ENCODE peak calls at places on chromosomes 2 and 18, in ten cellular contexts. A is WERI-Rb-1, B is kidney epithelial cell, R is tibial artery, W is GM23338, M is cardiac muscle cell, Q is mesendoderm, Z is heart right ventricle, F is aorta, S is HAP-1. Y is an unnamed sample. For H3K27me3 and H3K36me3, the result is how much of the 10 kb centered on the place peaks cover.

GRCh38 chr2:149611100-149611820 is 23.7 kb upstream of the MMADHC start:
- DNase-seq in A (no peak), B (no peak), R (no peak), W (peak), M (no peak), Q (peak), Z (no peak), F (no peak), S (no peak), Y (no peak)

GRCh38 chr2:229340086-229340760 is 69.1 kb upstream of the PID1 start:
- DNase-seq in A (no peak), B (no peak), R (no peak), W (no peak), M (peak), Q (no peak), Z (no peak), F (no peak), S (no peak), Y (no peak)

GRCh38 chr2:43087413-43087812 is 139.0 kb downstream of the ZFP36L2 start:
- DNase-seq in A (no peak), B (no peak), R (no peak), W (no peak), M (no peak), Q (no peak), Z (no peak), F (no peak), S (no peak), Y (no peak)

GRCh38 chr2:144194331-144195071 is 325.4 kb downstream of the ZEB2 start:
- DNase-seq in A (no peak), B (no peak), R (no peak), W (no peak), M (no peak), Q (no peak), Z (no peak), F (no peak), S (no peak), Y (no peak)

GRCh38 chr2:169069341-169069740 is at the start of gene DHRS9:
- DNase-seq in A (no peak), B (peak), R (no peak), W (no peak), M (peak), Q (peak), Z (no peak), F (peak), S (no peak), Y (no peak)

GRCh38 chr18:70464343-70465114 is 175.7 kb downstream of the SOCS6 start:
- DNase-seq in A (peak), B (no peak), R (peak), W (peak), M (peak), Q (peak), Z (peak), F (peak), S (peak), Y (peak)

GRCh38 chr18:13514558-13514957 is 211.8 kb downstream of the FAM210A start:
- DNase-seq in A (peak), B (no peak), R (no peak), W (no peak), M (no peak), Q (no peak), Z (no peak), F (no peak), S (no peak), Y (no peak)

GRCh38 chr2:235011607-235011928 is 59.8 kb downstream of the SH3BP4 start:
- DNase-seq in A (no peak), B (no peak), R (no peak), W (peak), M (no peak), Q (peak), Z (no peak), F (no peak), S (no peak), Y (peak)

GRCh38 chr2:156333951-156334495 is 1.5 kb upstream of the NR4A2 start:
- DNase-seq in A (peak), B (no peak), R (peak), W (peak), M (no peak), Q (peak), Z (peak), F (peak), S (peak), Y (peak)

GRCh38 chr2:67619204-67619603 is 222.1 kb downstream of the ETAA1 start:
- DNase-seq in A (no peak), B (no peak), R (no peak), W (no peak), M (no peak), Q (no peak), Z (no peak), F (no peak), S (no peak), Y (no peak)

GRCh38 chr2:71581015-71581414 is 127.7 kb downstream of the DYSF start:
- DNase-seq in A (no peak), B (no peak), R (peak), W (no peak), M (peak), Q (no peak), Z (peak), F (no peak), S (no peak), Y (no peak)

GRCh38 chr18:11148655-11149440 is 521 bp downstream of the PIEZO2 start:
- DNase-seq in A (no peak), B (no peak), R (no peak), W (peak), M (peak), Q (peak), Z (no peak), F (peak), S (no peak), Y (peak)

GRCh38 chr2:160199683-160200389 is at the start of gene ITGB6:
- DNase-seq in A (no peak), B (no peak), R (no peak), W (no peak), M (no peak), Q (no peak), Z (no peak), F (no peak), S (no peak), Y (no peak)

GRCh38 chr18:28189400-28190239 is 12.7 kb upstream of the CDH2 start:
- DNase-seq in A (peak), B (no peak), R (no peak), W (peak), M (peak), Q (peak), Z (no peak), F (no peak), S (peak), Y (peak)

GRCh38 chr2:171410624-171411023 is 23.2 kb downstream of the METTL8 start:
- DNase-seq in A (no peak), B (no peak), R (no peak), W (no peak), M (no peak), Q (no peak), Z (no peak), F (no peak), S (no peak), Y (no peak)

DNA sequence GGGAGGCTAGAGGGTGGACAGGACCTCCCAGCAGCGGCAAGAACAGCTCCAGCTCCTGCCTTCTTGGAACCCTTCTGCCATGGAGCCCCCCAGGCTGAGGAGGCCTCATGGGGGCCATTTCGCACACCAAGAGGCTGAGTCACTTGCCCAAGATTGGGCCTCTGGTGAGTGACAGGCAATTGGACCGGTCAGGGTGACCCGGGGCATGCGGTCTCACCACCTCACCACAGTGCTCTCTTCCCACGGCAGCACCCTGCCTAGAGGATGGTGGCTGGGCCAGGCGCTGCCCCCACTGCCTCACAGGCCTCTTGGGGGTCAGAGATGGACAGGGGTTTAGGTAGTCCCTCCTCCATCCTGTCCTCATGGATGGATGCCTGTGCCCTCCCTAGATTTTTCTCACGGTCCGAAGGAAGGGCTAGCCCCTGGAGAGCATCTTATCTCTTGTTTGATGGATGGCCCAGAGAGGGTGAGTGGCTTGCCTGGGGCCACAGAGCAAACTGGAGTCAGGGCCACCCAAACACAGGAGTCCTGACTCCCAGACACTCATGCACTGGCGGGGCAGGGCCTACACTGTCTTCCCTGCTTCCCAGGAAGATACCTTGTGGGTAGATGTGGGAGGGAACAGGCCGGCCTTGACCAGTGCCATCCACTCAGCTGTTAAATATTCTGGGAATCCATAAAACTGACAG is 119.2 kb downstream of the INHBB start:
- DNase-seq in A (no peak), B (no peak), R (no peak), W (no peak), M (no peak), Q (no peak), Z (no peak), F (peak), S (no peak), Y (no peak)
- H3K27me3 ChIP-seq in A (under half), B (under half), R (under half), W (half or more), M (half or more), Q (under half), Z (under half), F (under half), S (under half), Y (half or more)

GRCh38 chr2:237759176-237759575 is 39.4 kb upstream of the RBM44 start:
- DNase-seq in A (peak), B (no peak), R (no peak), W (no peak), M (no peak), Q (no peak), Z (no peak), F (peak), S (no peak), Y (no peak)
- H3K36me3 ChIP-seq in A (under half), B (under half), R (half or more), W (under half), M (under half), Q (under half), Z (half or more), F (under half), S (under half), Y (under half)

DNA sequence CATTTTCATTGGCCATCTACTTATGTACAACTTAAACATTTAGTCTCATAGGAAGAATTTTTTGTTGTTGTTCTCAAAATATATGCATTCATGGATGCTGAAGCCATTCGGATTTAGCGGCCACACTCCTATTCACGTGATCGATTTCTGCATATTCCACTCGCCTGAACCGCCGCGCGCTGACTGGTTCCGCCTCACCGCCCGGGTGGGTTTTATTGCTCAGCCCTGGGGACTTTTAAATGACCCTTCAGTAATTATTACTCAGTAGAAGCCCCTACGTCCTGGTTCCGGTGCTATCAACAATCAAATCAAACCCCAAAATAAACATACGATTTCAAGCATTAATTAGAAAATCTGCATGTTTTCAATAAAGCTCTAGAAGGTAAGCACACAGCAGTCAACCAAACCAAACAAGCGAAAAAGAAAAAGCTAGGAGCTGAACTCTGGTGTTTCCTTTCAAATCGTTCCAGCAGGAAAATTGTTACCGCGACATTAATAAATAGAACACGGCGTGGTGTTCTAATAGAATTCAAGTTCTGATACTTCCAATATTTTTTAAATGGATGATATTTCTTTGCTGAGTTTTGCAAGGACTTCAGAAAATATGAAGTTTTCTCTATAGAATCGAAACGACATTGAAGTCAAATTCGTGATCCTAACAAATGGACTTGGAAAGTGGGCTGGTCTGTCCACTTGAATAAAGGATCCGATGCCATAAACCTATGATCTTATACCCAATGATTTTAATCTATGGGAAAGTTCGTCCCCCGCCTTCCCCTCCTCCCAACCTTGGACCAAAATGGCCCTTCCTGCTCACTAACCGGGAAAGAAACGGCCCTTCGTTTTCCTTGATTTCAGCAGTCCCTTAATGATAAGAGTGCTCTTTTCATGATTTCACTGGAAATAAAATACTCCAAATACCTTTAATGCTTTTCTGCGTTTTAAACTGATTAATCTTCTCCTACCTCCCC is 9.2 kb downstream of the PAX3 start:
- DNase-seq in A (no peak), B (no peak), R (no peak), W (peak), M (no peak), Q (no peak), Z (no peak), F (no peak), S (no peak), Y (peak)
- H3K27me3 ChIP-seq in A (under half), B (half or more), R (under half), W (half or more), M (half or more), Q (half or more), Z (half or more), F (under half), S (under half), Y (half or more)

GRCh38 chr2:220226541-220226940 is 599.1 kb downstream of the SLC4A3 start:
- DNase-seq in A (no peak), B (no peak), R (no peak), W (no peak), M (no peak), Q (no peak), Z (no peak), F (no peak), S (no peak), Y (no peak)

GRCh38 chr2:220226076-220226475 is 598.6 kb downstream of the SLC4A3 start:
- DNase-seq in A (no peak), B (no peak), R (no peak), W (no peak), M (no peak), Q (no peak), Z (no peak), F (no peak), S (no peak), Y (no peak)

GRCh38 chr2:220227272-220227920 is 600.0 kb downstream of the SLC4A3 start:
- DNase-seq in A (no peak), B (no peak), R (no peak), W (no peak), M (peak), Q (no peak), Z (no peak), F (no peak), S (no peak), Y (no peak)

GRCh38 chr2:220221904-220222495 is 594.6 kb downstream of the SLC4A3 start:
- DNase-seq in A (no peak), B (no peak), R (no peak), W (no peak), M (no peak), Q (no peak), Z (no peak), F (no peak), S (no peak), Y (no peak)

DNA sequence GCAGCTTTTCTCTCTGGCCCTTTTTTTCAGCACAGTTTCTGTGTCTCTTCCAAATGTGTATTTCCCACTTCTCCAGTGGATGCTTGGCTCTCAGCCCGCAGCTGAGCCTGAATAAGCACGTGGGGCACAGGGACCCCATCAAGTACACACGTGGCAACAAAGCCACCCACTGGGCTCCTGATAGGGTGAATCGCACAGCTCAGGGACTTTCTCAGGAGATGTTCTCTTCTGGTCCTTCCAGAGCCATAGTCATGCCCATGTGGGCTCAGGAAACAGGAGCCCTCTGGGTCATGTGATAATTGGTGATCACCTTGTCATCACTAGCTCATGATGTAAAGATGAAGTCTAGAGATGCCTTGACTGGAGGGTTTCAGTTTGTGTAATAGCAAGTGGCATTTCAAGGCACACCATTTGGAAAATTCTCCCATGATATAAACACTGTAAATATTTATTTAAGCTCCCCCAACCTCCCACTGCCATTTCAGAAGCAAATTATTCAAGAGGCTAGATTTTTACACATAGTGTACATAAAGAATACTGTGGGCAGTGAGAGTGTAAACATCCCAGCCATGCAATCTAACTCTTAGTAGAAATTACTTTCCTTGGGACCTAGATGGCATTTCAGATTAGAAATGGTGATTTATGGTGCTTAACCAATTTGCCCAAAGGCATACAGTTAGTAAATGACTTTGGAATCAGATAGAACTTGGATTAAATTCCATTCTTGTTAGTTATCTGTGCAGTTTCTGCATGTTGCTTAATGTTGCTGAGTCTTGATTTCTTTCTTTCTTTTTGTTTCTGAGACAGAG is 597.5 kb downstream of the SLC4A3 start:
- DNase-seq in A (no peak), B (peak), R (no peak), W (no peak), M (peak), Q (no peak), Z (no peak), F (no peak), S (no peak), Y (no peak)
- H3K36me3 ChIP-seq in A (under half), B (under half), R (under half), W (under half), M (under half), Q (under half), Z (under half), F (under half), S (under half), Y (under half)

GRCh38 chr2:238162516-238163441 is 4.0 kb downstream of the ERFE start:
- DNase-seq in A (no peak), B (no peak), R (peak), W (no peak), M (peak), Q (no peak), Z (no peak), F (peak), S (no peak), Y (peak)

GRCh38 chr2:238162171-238162515 is 3.4 kb downstream of the ERFE start:
- DNase-seq in A (no peak), B (no peak), R (no peak), W (no peak), M (no peak), Q (no peak), Z (no peak), F (peak), S (no peak), Y (peak)

GRCh38 chr2:238165288-238165921 is 6.6 kb downstream of the ERFE start:
- DNase-seq in A (no peak), B (no peak), R (no peak), W (no peak), M (no peak), Q (no peak), Z (no peak), F (peak), S (no peak), Y (peak)

GRCh38 chr2:238164906-238165287 is 6.1 kb downstream of the ERFE start:
- DNase-seq in A (no peak), B (no peak), R (no peak), W (no peak), M (no peak), Q (no peak), Z (no peak), F (peak), S (no peak), Y (peak)

GRCh38 chr2:238163494-238164198 is 4.9 kb downstream of the ERFE start:
- DNase-seq in A (no peak), B (no peak), R (no peak), W (peak), M (no peak), Q (no peak), Z (no peak), F (peak), S (no peak), Y (peak)
- H3K27me3 ChIP-seq in A (under half), B (under half), R (under half), W (under half), M (half or more), Q (under half), Z (half or more), F (under half), S (under half), Y (under half)

GRCh38 chr2:113889471-113890252 is at the start of gene ACTR3:
- DNase-seq in A (peak), B (peak), R (peak), W (peak), M (peak), Q (peak), Z (peak), F (peak), S (peak), Y (peak)

GRCh38 chr2:113891265-113891959 is 1.5 kb downstream of the ACTR3 start:
- DNase-seq in A (no peak), B (no peak), R (no peak), W (no peak), M (peak), Q (no peak), Z (no peak), F (no peak), S (no peak), Y (no peak)

GRCh38 chr2:113888641-113889470 is 1.0 kb upstream of the ACTR3 start:
- DNase-seq in A (peak), B (no peak), R (no peak), W (peak), M (no peak), Q (no peak), Z (peak), F (no peak), S (peak), Y (peak)

GRCh38 chr2:113892004-113892740 is 2.3 kb downstream of the ACTR3 start:
- DNase-seq in A (no peak), B (no peak), R (no peak), W (no peak), M (no peak), Q (peak), Z (no peak), F (no peak), S (no peak), Y (no peak)

GRCh38 chr2:113890253-113891235 is 655 bp downstream of the ACTR3 start:
- DNase-seq in A (peak), B (peak), R (peak), W (peak), M (peak), Q (peak), Z (peak), F (peak), S (peak), Y (peak)
- H3K36me3 ChIP-seq in A (under half), B (under half), R (under half), W (under half), M (under half), Q (under half), Z (under half), F (under half), S (under half), Y (under half)

GRCh38 chr2:240818543-240819403 is 1.2 kb downstream of the KIF1A start:
- DNase-seq in A (peak), B (no peak), R (no peak), W (peak), M (no peak), Q (peak), Z (no peak), F (no peak), S (peak), Y (peak)
- H3K27me3 ChIP-seq in A (under half), B (under half), R (under half), W (under half), M (half or more), Q (under half), Z (half or more), F (under half), S (under half), Y (under half)

GRCh38 chr2:48362515-48362914 is 167.4 kb upstream of the STON1 start:
- DNase-seq in A (no peak), B (no peak), R (no peak), W (no peak), M (no peak), Q (peak), Z (no peak), F (no peak), S (no peak), Y (no peak)
- H3K36me3 ChIP-seq in A (under half), B (under half), R (under half), W (under half), M (under half), Q (under half), Z (under half), F (under half), S (under half), Y (under half)